ENCODE peak calls at places on chromosomes 12 and 14, in five cellular contexts. O is HCT116, E is HepG2, F is GM12878, X is K562. M is an unnamed sample.

GRCh38 chr12:131380220-131380957 is 330.5 kb upstream of the SFSWAP start:
- DNase-seq in O (no peak), E (no peak), F (no peak), X (no peak), M (no peak)

GRCh38 chr12:128008341-128008740 is 258.6 kb upstream of the TMEM132C start:
- DNase-seq in O (no peak), E (no peak), F (no peak), X (no peak), M (no peak)

GRCh38 chr12:132178314-132178713 is 34.1 kb downstream of the NOC4L start:
- DNase-seq in O (no peak), E (no peak), F (no peak), X (no peak), M (no peak)

GRCh38 chr12:14367097-14367661 is 1.7 kb downstream of the ATF7IP start:
- DNase-seq in O (no peak), E (peak; percentile 29), F (peak; percentile 71), X (peak; percentile 9), M (no peak)

GRCh38 chr14:77574446-77575125 is 41.9 kb downstream of the SPTLC2 start:
- DNase-seq in O (no peak), E (no peak), F (no peak), X (no peak), M (no peak)

GRCh38 chr12:58502236-58502635 is 418.1 kb downstream of the LRIG3 start:
- DNase-seq in O (no peak), E (no peak), F (no peak), X (no peak), M (no peak)

GRCh38 chr12:82627799-82628198 is 58.9 kb upstream of the TMTC2 start:
- DNase-seq in O (peak; percentile 26), E (peak; percentile 21), F (no peak), X (no peak), M (peak; percentile 73)

GRCh38 chr12:59695379-59695778 is 99.5 kb downstream of the SLC16A7 start:
- DNase-seq in O (no peak), E (no peak), F (no peak), X (no peak), M (no peak)

DNA sequence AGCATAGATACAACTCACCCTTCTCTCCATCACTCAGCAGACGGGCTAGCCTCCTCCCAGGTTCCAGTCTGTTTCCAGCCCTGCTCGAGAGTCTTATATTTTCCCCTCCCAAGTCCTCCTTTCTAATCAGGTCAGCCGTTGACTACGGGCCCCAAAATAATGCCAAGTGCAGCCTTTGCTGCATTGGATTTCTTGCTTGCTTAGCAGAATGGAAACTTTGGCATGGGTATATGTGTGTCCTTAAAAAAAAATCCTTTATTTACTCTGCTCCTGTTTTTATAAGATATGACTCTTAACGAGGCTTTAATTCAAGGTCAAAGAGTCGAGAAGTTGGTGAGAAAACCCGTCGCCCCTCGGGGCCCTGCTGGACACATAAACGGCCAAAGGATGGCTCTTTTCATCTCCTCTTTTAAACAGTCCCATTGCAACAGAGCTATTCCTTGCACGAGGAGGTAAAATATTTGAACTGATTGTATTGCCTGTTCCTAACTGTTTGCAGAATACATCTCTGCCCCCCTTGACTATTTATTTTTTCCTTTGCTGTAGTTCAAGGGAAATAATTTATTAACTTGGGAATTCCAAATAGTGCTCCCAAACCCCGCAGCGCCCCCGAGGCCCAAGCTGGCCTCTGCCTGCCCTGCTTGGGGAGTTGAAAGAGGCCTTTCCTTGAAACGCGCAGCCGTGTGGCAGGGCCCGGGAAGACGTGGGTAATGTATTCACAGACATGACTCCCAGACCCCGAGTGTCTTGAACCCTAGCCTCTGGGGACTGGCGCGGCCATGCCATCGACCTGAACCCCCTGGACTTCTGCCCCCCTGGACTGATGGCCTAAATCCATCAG is 156.5 kb upstream of the MYL2 start:
- DNase-seq in O (no peak), E (peak; percentile 6), F (no peak), X (no peak), M (no peak)
- H3K4me2 ChIP-seq in O (no peak overlapping the region), E (no peak overlapping the region), F (no peak overlapping the region), X (no peak overlapping the region), M (no peak overlapping the region)

DNA sequence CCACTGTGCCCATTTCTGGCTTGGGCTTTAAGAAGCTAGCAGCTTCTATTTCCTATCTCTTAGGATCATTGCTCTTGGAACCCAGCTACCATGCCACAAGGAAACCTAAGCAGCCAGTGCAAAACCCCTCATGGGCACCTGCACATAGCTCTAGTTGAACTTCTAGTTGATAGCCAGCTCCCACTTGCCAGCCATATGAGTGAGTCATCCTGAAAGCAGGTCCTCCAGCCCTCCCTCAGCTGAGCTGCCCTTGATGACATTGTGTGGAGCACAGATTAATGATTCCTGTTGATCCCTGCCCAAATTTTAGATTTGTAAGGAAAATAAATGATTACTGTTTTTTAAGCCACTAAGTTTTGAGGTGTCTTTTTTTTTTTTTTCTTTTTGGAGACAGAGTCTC is 234.2 kb upstream of the FBXO33 start:
- DNase-seq in O (no peak), E (no peak), F (no peak), X (no peak), M (no peak)
- TF ChIP-seq REST in O (no peak), E (no peak), F (no peak), X (no peak), M (no peak)

DNA sequence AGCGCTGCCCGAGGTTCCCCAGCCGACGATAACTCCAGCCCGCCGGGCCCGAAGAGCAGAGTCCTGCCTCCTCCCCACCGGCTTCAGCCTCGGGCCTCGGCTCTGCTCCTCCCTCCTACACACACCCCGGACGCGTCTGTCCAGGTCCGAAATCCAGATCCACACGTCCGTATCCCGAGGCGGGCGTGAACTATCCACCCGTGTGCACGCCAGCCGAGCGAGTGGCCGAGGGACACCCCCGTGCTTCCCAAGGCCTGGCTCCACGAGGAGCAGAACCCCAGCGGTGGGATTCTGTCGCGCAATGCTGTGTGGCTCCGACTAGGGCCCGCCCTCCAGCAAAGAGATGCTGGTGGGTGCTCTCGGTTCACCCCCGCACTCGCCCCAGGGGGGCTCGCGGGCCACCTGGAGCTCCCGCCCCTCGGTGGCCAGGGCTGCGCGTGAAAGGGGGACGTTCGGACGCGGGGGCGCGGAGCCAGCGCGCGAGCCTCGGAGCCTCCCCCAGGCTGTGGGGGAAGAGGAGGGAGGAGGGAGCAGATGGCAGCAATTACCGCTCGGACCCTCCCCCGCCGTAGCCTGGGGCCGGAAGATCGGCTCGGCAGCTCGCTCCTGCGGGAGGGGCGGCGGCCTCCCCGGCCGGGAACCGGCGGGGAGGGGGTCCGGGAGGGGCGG is 18.9 kb upstream of the ANKRD33 start:
- DNase-seq in O (no peak), E (no peak), F (no peak), X (peak; percentile 18), M (peak; percentile 65)
- TF ChIP-seq EZH2 in O (no peak), E (no peak), F (no peak), X (no peak), M (peak; percentile 8)

GRCh38 chr14:31261859-31262739 is 54.5 kb upstream of the HECTD1 start:
- DNase-seq in O (no peak), E (peak; percentile 100), F (peak; percentile 37), X (no peak), M (no peak)

GRCh38 chr14:31261523-31261858 is 53.9 kb upstream of the HECTD1 start:
- DNase-seq in O (no peak), E (no peak), F (no peak), X (no peak), M (no peak)

GRCh38 chr14:31265701-31266398 is 58.3 kb upstream of the HECTD1 start:
- DNase-seq in O (no peak), E (peak; percentile 89), F (no peak), X (peak; percentile 23), M (no peak)

GRCh38 chr14:31266437-31267331 is 59.1 kb upstream of the HECTD1 start:
- DNase-seq in O (no peak), E (no peak), F (no peak), X (no peak), M (no peak)

DNA sequence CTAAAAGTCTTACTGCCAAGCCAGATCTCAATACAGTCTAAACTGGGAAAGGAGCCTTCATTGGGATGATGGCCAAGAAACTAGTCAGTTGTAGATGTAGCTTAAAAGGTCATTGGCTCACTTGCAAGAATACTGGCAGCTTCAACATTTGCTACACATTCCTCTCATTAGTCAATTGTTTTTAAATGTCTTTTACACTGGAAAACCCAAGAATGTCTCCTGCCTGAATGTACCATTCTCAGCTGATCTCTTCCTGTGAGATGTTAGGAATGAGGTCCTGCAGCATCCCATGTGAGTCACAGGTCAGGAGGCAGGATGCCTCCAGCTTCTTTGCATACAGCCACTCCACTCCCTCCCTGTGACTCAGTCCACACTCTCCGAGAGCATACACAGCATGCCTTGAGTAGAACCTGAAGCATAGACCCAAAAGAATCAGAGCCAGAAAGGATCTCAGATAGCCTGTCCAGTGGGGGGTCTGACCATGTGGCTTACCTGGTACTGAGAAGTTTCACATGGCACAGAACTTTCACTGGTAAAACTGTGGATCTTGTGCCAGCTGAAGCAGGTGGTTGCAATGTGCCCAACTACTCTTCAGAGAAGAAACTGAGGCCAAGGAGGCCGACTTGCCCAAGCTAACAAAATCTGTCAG is 56.0 kb upstream of the HECTD1 start:
- DNase-seq in O (peak; percentile 47), E (peak; percentile 91), F (no peak), X (no peak), M (no peak)
- H3K4me2 ChIP-seq in O (peak overlapping the region; percentile 47), E (peak overlapping the region; percentile 37), F (no peak overlapping the region), X (no peak overlapping the region), M (no peak overlapping the region)

GRCh38 chr14:61568572-61569011 is 126.7 kb upstream of the HIF1A start:
- DNase-seq in O (no peak), E (no peak), F (peak; percentile 52), X (no peak), M (peak; percentile 72)
- TF ChIP-seq REST in O (no peak), E (no peak), F (no peak), X (no peak), M (no peak)

M was measured in GM23338.